ENCODE peak calls at places on chromosomes 3 and 15, in seven cellular contexts. W is MV-4-11; X is AG04449; U is stimulated activated CD4-positive, alpha-beta T cell treated with anti-CD3 and anti-CD28 coated beads, Interleukin-1b, Interleukin-23, amount 100 ng/mL, for 24 hours; A is left kidney; F is stimulated activated effector memory CD8-positive, alpha-beta T cell treated with anti-CD3 and anti-CD28 coated beads, Interleukin-12 subunit alpha, Interleukin-12 subunit beta, amount 100 ng/mL, for 72 hours; R is EL. N is an unnamed sample.

GRCh38 chr15:68316061-68316804 is 38.7 kb downstream of the FEM1B start:
- DNase-seq in R (no peak), W (no peak), F (no peak), U (no peak), A (peak; percentile 53), X (no peak), N (no peak)

GRCh38 chr3:20528180-20528579 is 342.2 kb upstream of the SGO1 start:
- DNase-seq in U (no peak), F (no peak), R (no peak), A (no peak), W (no peak), X (no peak), N (no peak)

GRCh38 chr3:70119892-70120291 is 120.4 kb downstream of the SAMMSON start:
- DNase-seq in X (no peak), R (no peak), W (no peak), U (no peak), F (no peak), A (no peak), N (no peak)

GRCh38 chr15:78841891-78842290 is 30.6 kb upstream of the ADAMTS7 start:
- DNase-seq in U (no peak), R (no peak), A (no peak), X (no peak), F (no peak), W (no peak), N (no peak)

GRCh38 chr3:108006901-108007331 is 83.9 kb downstream of the CD47 start:
- DNase-seq in W (peak; percentile 7), F (no peak), R (no peak), X (no peak), U (no peak), A (no peak), N (no peak)

GRCh38 chr3:138230525-138230924 is 43.4 kb downstream of the ARMC8 start:
- DNase-seq in U (no peak), R (peak; percentile 44), X (peak; percentile 44), F (no peak), A (no peak), W (no peak), N (no peak)

GRCh38 chr3:46667061-46667621 is 26.3 kb downstream of the ALS2CL start:
- DNase-seq in F (no peak), W (no peak), X (no peak), U (no peak), R (no peak), A (no peak), N (no peak)

GRCh38 chr3:32780735-32781210 is 37.0 kb upstream of the TRIM71 start:
- DNase-seq in U (no peak), W (no peak), R (peak; percentile 59), A (peak; percentile 92), F (no peak), X (no peak), N (no peak)